ENCODE peak calls at places on chromosomes 1 and 21, in four cellular contexts. One of them, this sample, is unnamed.
A peak's percentile ranks its signal among the peaks of the same experiment; 100 is the strongest.

GRCh38 chr1:2504224-2504948 is 22.0 kb downstream of the PANK4 start:
- DNase-seq in K562: no peak
- DNase-seq in GM12878: no peak
- DNase-seq in HepG2: no peak
- DNase-seq in this sample: no peak

GRCh38 chr1:206658264-206658980 is 23.1 kb downstream of the DYRK3 start:
- DNase-seq in HepG2: no peak
- DNase-seq in K562: peak; percentile 89
- DNase-seq in GM12878: no peak
- DNase-seq in this sample: peak; percentile 70

GRCh38 chr1:232767381-232768074 is 37.7 kb upstream of the MAP10 start:
- DNase-seq in K562: no peak
- DNase-seq in GM12878: no peak
- DNase-seq in HepG2: no peak
- DNase-seq in this sample: no peak

GRCh38 chr1:150764617-150765090 is 924 bp downstream of the CTSS start:
- DNase-seq in HepG2: peak; percentile 1
- DNase-seq in K562: no peak
- DNase-seq in GM12878: no peak
- DNase-seq in this sample: no peak

GRCh38 chr1:206430031-206430983 is 40.0 kb upstream of the IKBKE start:
- DNase-seq in GM12878: peak; percentile 48
- DNase-seq in HepG2: no peak
- DNase-seq in K562: no peak
- DNase-seq in this sample: no peak

GRCh38 chr1:43388021-43388575 is 1.5 kb downstream of the MED8 start:
- DNase-seq in K562: no peak
- DNase-seq in GM12878: no peak
- DNase-seq in HepG2: no peak
- DNase-seq in this sample: no peak

GRCh38 chr1:2639607-2640521 is 7.0 kb upstream of the MMEL1 start:
- DNase-seq in K562: no peak
- DNase-seq in HepG2: no peak
- DNase-seq in GM12878: no peak
- DNase-seq in this sample: no peak

GRCh38 chr1:47390843-47391242 is 25.2 kb upstream of the FOXE3 start:
- DNase-seq in K562: no peak
- DNase-seq in HepG2: peak; percentile 72
- DNase-seq in GM12878: no peak
- DNase-seq in this sample: no peak

GRCh38 chr1:168360151-168360550 is 79.5 kb downstream of the TBX19 start:
- DNase-seq in K562: no peak
- DNase-seq in HepG2: no peak
- DNase-seq in GM12878: no peak
- DNase-seq in this sample: no peak

GRCh38 chr21:33069994-33070811 is at the start of gene OLIG1:
- DNase-seq in HepG2: no peak
- DNase-seq in GM12878: no peak
- DNase-seq in K562: no peak
- DNase-seq in this sample: peak; percentile 48

GRCh38 chr1:26959270-26959669 is 998 bp downstream of the KDF1 start:
- DNase-seq in GM12878: no peak
- DNase-seq in HepG2: no peak
- DNase-seq in K562: no peak
- DNase-seq in this sample: no peak

GRCh38 chr1:1165485-1165884 is 8.2 kb upstream of the TTLL10 start:
- DNase-seq in GM12878: no peak
- DNase-seq in HepG2: no peak
- DNase-seq in K562: no peak
- DNase-seq in this sample: no peak

GRCh38 chr21:31566611-31567010 is 92.9 kb upstream of the SOD1 start:
- DNase-seq in HepG2: no peak
- DNase-seq in GM12878: no peak
- DNase-seq in K562: no peak
- DNase-seq in this sample: no peak

GRCh38 chr1:226424228-226425003 is 16.5 kb upstream of the PARP1 start:
- DNase-seq in GM12878: no peak
- DNase-seq in HepG2: no peak
- DNase-seq in K562: peak; percentile 52
- DNase-seq in this sample: peak; percentile 64

GRCh38 chr1:36203554-36204346 is 20.5 kb upstream of the THRAP3 start:
- DNase-seq in K562: no peak
- DNase-seq in GM12878: no peak
- DNase-seq in HepG2: no peak
- DNase-seq in this sample: peak; percentile 61

GRCh38 chr1:44315521-44315920 is 39.5 kb downstream of the ERI3 start:
- DNase-seq in HepG2: no peak
- DNase-seq in GM12878: no peak
- DNase-seq in K562: no peak
- DNase-seq in this sample: no peak

GRCh38 chr21:14084701-14085100 is 126.1 kb downstream of the LIPI start:
- DNase-seq in HepG2: no peak
- DNase-seq in K562: no peak
- DNase-seq in GM12878: no peak
- DNase-seq in this sample: no peak

DNA sequence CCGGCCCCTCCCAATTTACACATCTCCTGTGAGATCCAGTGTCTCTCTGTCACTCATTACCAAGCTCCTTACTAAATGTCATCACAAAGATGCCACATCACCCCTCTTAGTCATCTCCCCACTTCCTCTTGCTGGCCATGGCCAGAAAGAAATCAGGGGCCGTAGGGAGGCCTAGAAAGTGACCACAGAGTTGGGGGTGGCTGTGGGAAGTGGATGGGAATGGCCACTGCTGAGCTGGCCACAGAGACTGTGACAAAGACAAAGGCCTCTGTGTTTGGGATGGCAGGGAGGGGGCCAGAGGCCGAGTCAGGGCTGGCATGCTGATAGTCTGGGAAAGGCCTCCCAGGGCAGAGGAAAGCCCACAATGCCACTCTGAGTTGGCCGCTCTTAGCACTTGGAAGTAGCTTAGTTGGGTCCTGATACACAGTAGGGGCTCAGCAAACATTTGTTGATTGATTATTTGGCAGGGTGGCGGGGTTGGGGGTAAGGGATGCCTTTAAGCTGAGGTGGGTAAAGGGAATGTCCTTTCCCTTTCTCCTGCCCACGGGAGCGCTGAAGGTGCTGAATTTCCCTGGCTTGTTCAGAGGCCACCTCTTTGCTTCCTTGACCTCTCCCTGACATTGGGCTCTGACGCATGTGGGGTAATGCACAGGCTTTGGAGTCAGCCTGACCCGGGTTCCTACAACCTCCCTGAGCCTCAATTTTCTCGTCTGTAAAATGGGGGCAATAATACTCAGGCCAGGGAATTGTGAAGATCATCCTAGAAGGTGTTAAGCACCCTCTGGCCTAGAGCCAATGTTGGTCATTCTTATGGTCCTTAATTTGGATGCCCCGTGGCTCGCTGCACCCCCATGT is 13.2 kb downstream of the NAV1 start:
- DNase-seq in GM12878: no peak
- DNase-seq in HepG2: no peak
- DNase-seq in K562: peak; percentile 75
- DNase-seq in this sample: no peak
- TF ChIP-seq ZBTB33 in GM12878: no peak
- TF ChIP-seq ZBTB33 in HepG2: no peak
- TF ChIP-seq ZBTB33 in K562: no peak
- TF ChIP-seq ZBTB33 in this sample: no peak

GRCh38 chr1:5994713-5995621 is 2.7 kb upstream of the NPHP4 start:
- DNase-seq in K562: no peak
- DNase-seq in HepG2: no peak
- DNase-seq in GM12878: peak; percentile 30
- DNase-seq in this sample: no peak

GRCh38 chr1:5992814-5993552 is 758 bp upstream of the NPHP4 start:
- DNase-seq in HepG2: no peak
- DNase-seq in GM12878: no peak
- DNase-seq in K562: peak; percentile 69
- DNase-seq in this sample: peak; percentile 83

GRCh38 chr1:5992034-5992813 is at the start of gene NPHP4:
- DNase-seq in GM12878: peak; percentile 99
- DNase-seq in K562: peak; percentile 100
- DNase-seq in HepG2: peak; percentile 98
- DNase-seq in this sample: peak; percentile 99

GRCh38 chr1:5991784-5992033 is 516 bp downstream of the NPHP4 start:
- DNase-seq in HepG2: no peak
- DNase-seq in K562: no peak
- DNase-seq in GM12878: no peak
- DNase-seq in this sample: peak; percentile 89

GRCh38 chr1:5993553-5994510 is 1.6 kb upstream of the NPHP4 start:
- DNase-seq in HepG2: no peak
- DNase-seq in K562: peak; percentile 90
- DNase-seq in GM12878: no peak
- DNase-seq in this sample: no peak
- TF ChIP-seq NFIC in HepG2: no peak
- TF ChIP-seq NFIC in K562: peak; percentile 25
- TF ChIP-seq NFIC in GM12878: no peak
- TF ChIP-seq NFIC in this sample: no peak

DNA sequence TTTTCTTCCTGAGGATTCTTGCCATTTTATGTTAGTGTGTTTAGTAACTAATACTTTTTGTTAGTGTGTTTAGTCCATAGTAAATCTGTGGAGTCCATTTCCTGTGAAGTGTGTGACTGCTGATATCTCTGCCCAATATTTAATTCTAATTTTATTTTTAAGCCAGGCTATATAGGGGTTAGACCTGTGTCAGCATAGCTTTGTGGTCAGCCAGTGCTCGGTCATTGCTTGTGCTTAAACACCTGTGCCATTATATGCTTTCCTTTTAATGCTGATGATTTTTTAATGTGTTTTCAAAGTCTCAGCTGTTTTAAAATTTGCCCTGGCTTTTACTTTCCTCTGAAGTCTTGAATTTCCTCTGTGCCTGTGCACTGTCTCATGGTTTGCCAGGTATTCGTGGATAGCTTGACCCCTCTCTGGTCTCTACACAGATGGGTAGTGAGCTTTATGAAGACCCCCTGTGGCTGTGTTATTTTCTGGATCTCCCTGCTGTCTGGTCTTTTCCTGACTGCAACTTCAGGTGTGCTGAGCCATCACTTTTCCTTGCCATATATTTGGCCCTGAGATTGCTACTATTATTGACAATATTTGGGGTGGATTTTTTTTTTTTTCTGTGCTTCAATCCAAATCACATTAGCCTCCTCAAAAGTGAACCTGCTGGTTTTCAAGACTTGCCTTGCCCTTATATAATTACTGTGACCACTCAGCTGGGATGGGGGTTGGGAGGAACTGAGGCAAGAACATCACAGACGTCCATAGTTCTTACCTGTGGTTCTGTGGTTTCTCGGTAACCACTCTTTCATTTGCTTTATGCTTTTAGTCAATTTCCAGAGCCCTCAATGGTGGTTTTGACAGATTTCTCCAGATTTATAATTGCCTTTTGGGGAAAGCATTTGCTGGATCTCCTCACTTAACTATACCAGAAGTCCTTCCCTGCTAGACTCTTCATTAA is 59.6 kb downstream of the RPS6KC1 start:
- DNase-seq in HepG2: no peak
- DNase-seq in K562: no peak
- DNase-seq in GM12878: peak; percentile 41
- DNase-seq in this sample: no peak
- TF ChIP-seq ZBTB33 in HepG2: no peak
- TF ChIP-seq ZBTB33 in K562: no peak
- TF ChIP-seq ZBTB33 in GM12878: no peak
- TF ChIP-seq ZBTB33 in this sample: no peak

GRCh38 chr1:155000725-155001437 is 1.7 kb upstream of the ZBTB7B start:
- DNase-seq in HepG2: peak; percentile 93
- DNase-seq in GM12878: peak; percentile 41
- DNase-seq in K562: peak; percentile 97
- DNase-seq in this sample: peak; percentile 94

GRCh38 chr1:154998818-154999650 is 3.6 kb upstream of the ZBTB7B start:
- DNase-seq in GM12878: peak; percentile 58
- DNase-seq in HepG2: no peak
- DNase-seq in K562: peak; percentile 90
- DNase-seq in this sample: peak; percentile 78

GRCh38 chr1:155001438-155001687 is 1.2 kb upstream of the ZBTB7B start:
- DNase-seq in K562: no peak
- DNase-seq in GM12878: no peak
- DNase-seq in HepG2: no peak
- DNase-seq in this sample: no peak

GRCh38 chr1:155000475-155000724 is 2.2 kb upstream of the ZBTB7B start:
- DNase-seq in HepG2: no peak
- DNase-seq in GM12878: no peak
- DNase-seq in K562: no peak
- DNase-seq in this sample: no peak

GRCh38 chr1:154999651-155000474 is 2.7 kb upstream of the ZBTB7B start:
- DNase-seq in GM12878: no peak
- DNase-seq in K562: peak; percentile 85
- DNase-seq in HepG2: peak; percentile 41
- DNase-seq in this sample: peak; percentile 64
- TF ChIP-seq NFIC in GM12878: no peak
- TF ChIP-seq NFIC in K562: no peak
- TF ChIP-seq NFIC in HepG2: no peak
- TF ChIP-seq NFIC in this sample: no peak

GRCh38 chr1:203559523-203559922 is 65.6 kb downstream of the OPTC start:
- DNase-seq in K562: no peak
- DNase-seq in GM12878: no peak
- DNase-seq in HepG2: no peak
- DNase-seq in this sample: no peak
- TF ChIP-seq ZBTB33 in K562: no peak
- TF ChIP-seq ZBTB33 in GM12878: no peak
- TF ChIP-seq ZBTB33 in HepG2: no peak
- TF ChIP-seq ZBTB33 in this sample: no peak

GRCh38 chr1:7253118-7253480 is 467.8 kb downstream of the CAMTA1 start:
- DNase-seq in HepG2: no peak
- DNase-seq in GM12878: no peak
- DNase-seq in K562: no peak
- DNase-seq in this sample: no peak

GRCh38 chr1:7253988-7254587 is 468.8 kb downstream of the CAMTA1 start:
- DNase-seq in K562: no peak
- DNase-seq in HepG2: no peak
- DNase-seq in GM12878: no peak
- DNase-seq in this sample: no peak

GRCh38 chr1:7250176-7250575 is 464.9 kb downstream of the CAMTA1 start:
- DNase-seq in GM12878: no peak
- DNase-seq in K562: no peak
- DNase-seq in HepG2: no peak
- DNase-seq in this sample: no peak

GRCh38 chr1:7250826-7251800 is 465.9 kb downstream of the CAMTA1 start:
- DNase-seq in K562: no peak
- DNase-seq in HepG2: no peak
- DNase-seq in GM12878: no peak
- DNase-seq in this sample: no peak

GRCh38 chr1:7252411-7253117 is 467.3 kb downstream of the CAMTA1 start:
- DNase-seq in GM12878: no peak
- DNase-seq in HepG2: no peak
- DNase-seq in K562: no peak
- DNase-seq in this sample: no peak
- TF ChIP-seq NFIC in GM12878: no peak
- TF ChIP-seq NFIC in HepG2: no peak
- TF ChIP-seq NFIC in K562: no peak
- TF ChIP-seq NFIC in this sample: no peak

This sample was measured in SK-N-SH.